ENCODE peak calls at places on chromosomes 2 and 18, in ten cellular contexts. N is KBM-7; M is activated naive CD8-positive, alpha-beta T cell treated with anti-CD3 and anti-CD28 coated beads, Interleukin-2, amount 10 ng/mL, durations not matched to agents 7 days and 5 days; Z is SK-MEL-5; K is iris pigment epithelial cell; S is activated CD4-positive, alpha-beta memory T cell treated with anti-CD3 and anti-CD28 coated beads, Interleukin-2, amount 10 ng/mL, durations not matched to agents 7 days and 5 days; L is NCI-H1417; U is endodermal cell; E is Calu3; W is activated T-cell treated with anti-CD3 and anti-CD28 coated beads, Interleukin-2, amount 50 U/mL, for 72 hours. Q is an unnamed sample.

GRCh38 chr18:77140439-77141109 is 8.0 kb upstream of the MBP start:
- DNase-seq in S (peak), W (peak), L (no peak), E (no peak), K (no peak), Z (no peak), M (no peak), U (no peak), N (no peak), Q (no peak)

GRCh38 chr18:73980289-73980979 is 167.2 kb downstream of the FBXO15 start:
- DNase-seq in W (no peak), U (peak), L (peak), E (peak), M (no peak), S (no peak), Z (peak), K (peak), N (peak), Q (no peak)

GRCh38 chr2:35591886-35592285 is 763.7 kb upstream of the CRIM1 start:
- DNase-seq in K (no peak), E (no peak), U (no peak), Z (no peak), S (no peak), M (no peak), L (no peak), W (no peak), N (no peak), Q (no peak)

GRCh38 chr2:203808041-203808750 is 59.4 kb upstream of the CTLA4 start:
- DNase-seq in W (no peak), K (peak), L (no peak), S (no peak), N (no peak), M (no peak), E (no peak), U (no peak), Z (peak), Q (peak)

GRCh38 chr2:145524836-145525235 is 1004.9 kb upstream of the ZEB2 start:
- DNase-seq in U (no peak), N (no peak), M (no peak), S (no peak), W (no peak), L (no peak), Z (no peak), K (peak), E (no peak), Q (no peak)

GRCh38 chr2:118911936-118912335 is 30.1 kb upstream of the MARCO start:
- DNase-seq in U (no peak), K (no peak), Z (no peak), S (no peak), L (no peak), E (no peak), N (no peak), W (no peak), M (no peak), Q (no peak)

GRCh38 chr2:12928197-12928596 is 211.5 kb downstream of the TRIB2 start:
- DNase-seq in N (no peak), U (no peak), S (no peak), W (no peak), Z (peak), K (peak), E (no peak), L (no peak), M (no peak), Q (no peak)

GRCh38 chr2:215388002-215388728 is 47.7 kb downstream of the FN1 start:
- DNase-seq in K (no peak), W (no peak), N (no peak), M (no peak), U (no peak), L (no peak), S (no peak), Z (no peak), E (no peak), Q (no peak)

GRCh38 chr18:2961828-2962227 is 51.1 kb downstream of the LPIN2 start:
- DNase-seq in W (peak), U (no peak), E (no peak), Z (no peak), M (no peak), K (peak), N (peak), L (no peak), S (no peak), Q (no peak)

GRCh38 chr2:167181134-167181533 is 292.9 kb downstream of the XIRP2 start:
- DNase-seq in L (no peak), Z (no peak), K (peak), U (no peak), S (no peak), N (no peak), M (no peak), W (no peak), E (no peak), Q (no peak)

GRCh38 chr2:73176205-73176880 is 26.0 kb upstream of the NOTO start:
- DNase-seq in K (peak), U (peak), E (no peak), W (peak), M (no peak), N (no peak), Z (no peak), S (no peak), L (peak), Q (no peak)

Q was measured in T1000.